ENCODE peak calls at places on chromosome 19, in eight cellular contexts. T is stimulated activated CD4-positive, alpha-beta T cell treated with anti-CD3 and anti-CD28 coated beads, Interleukin-2, amount 100 ng/mL, for 48 hours; V is T-cell; L is NCI-H1092; B is anterior cingulate cortex; Y is EL; R is HFF-Myc; I is RWPE1. Z is an unnamed sample.

GRCh38 chr19:39175564-39175963 is 21.2 kb upstream of the NCCRP1 start:
- DNase-seq in V (no peak), I (no peak), R (no peak), B (no peak), L (no peak), Y (no peak), T (no peak), Z (no peak)

GRCh38 chr19:1684573-1684912 is 32.1 kb upstream of the TCF3 start:
- DNase-seq in Y (no peak), L (no peak), V (no peak), R (no peak), T (no peak), I (no peak), B (no peak), Z (no peak)

GRCh38 chr19:44988896-44989563 is 12.2 kb upstream of the RELB start:
- DNase-seq in Y (peak; percentile 64), B (peak; percentile 17), L (no peak), T (peak; percentile 62), R (peak; percentile 29), I (peak; percentile 21), V (peak; percentile 60), Z (peak; percentile 84)

GRCh38 chr19:35756373-35757230 is at the start of gene HSPB6:
- DNase-seq in I (no peak), R (no peak), T (no peak), B (peak; percentile 37), Y (peak; percentile 67), V (no peak), L (no peak), Z (no peak)

GRCh38 chr19:42124386-42124901 is 7.8 kb downstream of the POU2F2 start:
- DNase-seq in Y (peak; percentile 23), I (no peak), R (no peak), V (no peak), B (no peak), L (no peak), T (no peak), Z (no peak)

GRCh38 chr19:14459703-14460102 is 15.5 kb downstream of the PTGER1 start:
- DNase-seq in I (no peak), V (peak; percentile 26), R (no peak), L (no peak), T (no peak), Y (no peak), B (no peak), Z (no peak)

GRCh38 chr19:31364956-31365355 is 15.7 kb upstream of the TSHZ3 start:
- DNase-seq in B (no peak), I (no peak), V (no peak), R (no peak), T (no peak), L (no peak), Y (no peak), Z (no peak)

GRCh38 chr19:632228-633067 is 889 bp downstream of the POLRMT start:
- DNase-seq in V (no peak), L (no peak), B (no peak), R (no peak), T (peak; percentile 54), I (peak; percentile 62), Y (peak; percentile 70), Z (peak; percentile 81)

GRCh38 chr19:1248454-1249297 is at the start of gene MIDN:
- DNase-seq in I (peak; percentile 65), B (peak; percentile 83), Y (peak; percentile 89), T (peak; percentile 72), L (peak; percentile 68), R (no peak), V (peak; percentile 75), Z (peak; percentile 90)

GRCh38 chr19:821976-822773 is 420 bp upstream of the PLPPR3 start:
- DNase-seq in V (no peak), L (peak; percentile 18), T (no peak), I (no peak), B (no peak), Y (no peak), R (no peak), Z (no peak)

GRCh38 chr19:50239916-50240585 is 36.6 kb downstream of the MYH14 start:
- DNase-seq in I (no peak), V (no peak), R (peak; percentile 4), Y (no peak), B (no peak), L (no peak), T (no peak), Z (no peak)

GRCh38 chr19:14554382-14554812 is 17.5 kb downstream of the NDUFB7 start:
- DNase-seq in L (no peak), R (no peak), T (no peak), I (no peak), Y (no peak), B (peak; percentile 14), V (no peak), Z (no peak)

GRCh38 chr19:6464070-6464873 is at the start of gene CRB3:
- DNase-seq in R (no peak), V (peak; percentile 42), Y (no peak), L (no peak), I (peak; percentile 86), T (no peak), B (no peak), Z (no peak)

GRCh38 chr19:57687363-57688010 is 5.7 kb downstream of the ZNF551 start:
- DNase-seq in R (no peak), T (no peak), I (no peak), V (no peak), B (no peak), Y (no peak), L (no peak), Z (no peak)

GRCh38 chr19:44704982-44705381 is 6.0 kb downstream of the CEACAM16 start:
- DNase-seq in Y (no peak), T (no peak), B (no peak), V (no peak), L (no peak), R (no peak), I (no peak), Z (no peak)

GRCh38 chr19:6318772-6319171 is 14.6 kb downstream of the ACER1 start:
- DNase-seq in V (no peak), Y (peak; percentile 26), L (no peak), T (no peak), R (no peak), I (peak; percentile 45), B (no peak), Z (no peak)

GRCh38 chr19:15418112-15418587 is 638 bp downstream of the AKAP8L start:
- DNase-seq in I (peak; percentile 43), L (peak; percentile 54), B (peak; percentile 56), T (no peak), V (no peak), R (no peak), Y (no peak), Z (peak; percentile 10)

GRCh38 chr19:6663236-6664187 is 6.4 kb downstream of the TNFSF14 start:
- DNase-seq in Y (no peak), T (no peak), R (no peak), I (no peak), L (no peak), V (no peak), B (no peak), Z (no peak)

GRCh38 chr19:18392417-18392816 is 5.0 kb downstream of the LRRC25 start:
- DNase-seq in I (no peak), L (no peak), Y (no peak), V (no peak), B (no peak), T (no peak), R (no peak), Z (no peak)

GRCh38 chr19:19550454-19550842 is 12.4 kb downstream of the CILP2 start:
- DNase-seq in Y (peak; percentile 40), B (no peak), R (no peak), V (no peak), T (no peak), I (no peak), L (no peak), Z (no peak)

GRCh38 chr19:49749055-49749716 is 13.9 kb downstream of the TSKS start:
- DNase-seq in V (no peak), Y (peak; percentile 39), B (no peak), R (no peak), L (no peak), I (no peak), T (no peak), Z (no peak)

Z was measured in HAP-1.